ENCODE peak calls at places on chromosomes 1 and 21, in four cellular contexts. N is WTC11, D is K562, S is HepG2. R is an unnamed sample.

GRCh38 chr21:32611471-32611997 is 643 bp downstream of the CFAP298 start:
- DNase-seq in N (no peak), D (peak), S (no peak), R (peak)

GRCh38 chr21:35149698-35150097 is 100.6 kb upstream of the RUNX1 start:
- DNase-seq in N (no peak), D (no peak), S (no peak), R (no peak)

GRCh38 chr21:18493420-18493819 is 89.8 kb upstream of the TMPRSS15 start:
- DNase-seq in N (no peak), D (no peak), S (no peak), R (no peak)

GRCh38 chr1:33624991-33625870 is 152.8 kb downstream of the ZSCAN20 start:
- DNase-seq in N (peak), D (peak), S (peak), R (peak)

GRCh38 chr1:221887091-221887746 is 145.3 kb upstream of the DUSP10 start:
- DNase-seq in N (no peak), D (peak), S (peak), R (peak)

GRCh38 chr1:114558548-114558947 is 22.9 kb downstream of the BCAS2 start:
- DNase-seq in N (no peak), D (no peak), S (peak), R (peak)

GRCh38 chr1:235075121-235075954 is 53.3 kb downstream of the TOMM20 start:
- DNase-seq in N (no peak), D (no peak), S (peak), R (no peak)

GRCh38 chr1:13801232-13801631 is 101.2 kb downstream of the PRDM2 start:
- DNase-seq in N (no peak), D (no peak), S (no peak), R (no peak)

GRCh38 chr1:51032936-51033335 is 62.9 kb downstream of the CDKN2C start:
- DNase-seq in N (no peak), D (no peak), S (no peak), R (no peak)

DNA sequence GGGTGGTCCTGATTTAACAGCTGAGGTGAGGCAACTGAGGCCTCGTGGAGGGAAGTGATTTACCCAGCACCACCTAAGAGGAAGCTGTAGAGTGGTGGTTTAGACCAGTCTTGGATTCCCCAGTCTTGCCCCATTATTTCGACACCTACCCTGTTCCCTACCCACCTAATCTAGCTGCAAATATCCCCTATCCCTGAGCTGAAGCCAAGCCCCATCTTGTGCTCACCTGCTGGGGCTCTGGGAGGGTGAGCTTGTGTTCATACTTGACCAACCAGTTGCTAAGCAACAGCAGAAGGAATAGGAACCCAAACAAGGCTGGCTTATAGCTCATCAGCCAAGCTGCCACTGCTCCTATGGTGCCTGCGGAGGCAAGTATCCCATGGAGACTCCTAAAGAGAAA is 2.0 kb downstream of the TEX46 start:
- DNase-seq in N (no peak), D (no peak), S (no peak), R (no peak)
- TF ChIP-seq ELF4 in N (no peak), D (no peak), S (no peak), R (no peak)

DNA sequence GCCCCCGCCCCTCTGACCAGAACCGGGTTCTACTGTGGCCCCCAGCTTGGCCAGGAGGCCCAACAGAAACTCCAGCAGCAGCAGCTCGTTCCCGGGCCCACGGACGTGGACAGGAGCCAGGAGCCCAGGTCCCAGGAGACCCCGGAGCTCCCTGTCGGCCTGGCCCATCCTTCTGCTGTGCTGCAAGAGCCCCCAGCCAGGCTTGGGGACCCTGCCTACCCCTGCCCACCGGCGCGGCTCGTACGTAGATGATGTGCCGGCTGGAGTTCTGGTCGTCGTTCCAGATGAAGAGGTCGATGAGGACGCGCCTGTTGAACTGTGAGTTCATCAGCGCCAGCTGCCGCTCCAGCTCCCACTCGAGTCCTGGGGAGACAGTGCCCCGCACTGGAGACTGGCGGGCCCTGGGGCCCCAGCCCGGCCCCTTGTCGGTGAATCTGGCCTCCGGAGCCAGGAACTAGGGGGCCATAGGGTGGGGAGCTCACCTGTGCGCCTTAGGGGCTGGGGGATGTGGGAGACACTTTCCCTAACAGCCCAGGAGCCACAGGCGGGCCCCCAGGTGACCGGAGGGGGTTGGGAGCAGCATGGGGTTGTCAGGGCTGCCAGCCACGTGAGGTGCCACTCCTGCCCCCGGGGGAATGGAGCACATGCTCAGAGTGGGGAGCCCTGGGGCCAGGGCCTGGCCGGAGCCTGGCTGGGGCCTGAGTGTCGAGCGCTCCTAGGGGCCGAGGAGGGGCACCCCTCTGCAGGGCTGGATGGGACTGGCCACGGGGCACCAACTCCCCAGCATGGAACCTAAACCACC is 19.6 kb downstream of the PRXL2B start:
- DNase-seq in N (peak), D (no peak), S (no peak), R (no peak)
- TF ChIP-seq ELF4 in N (no peak), D (no peak), S (no peak), R (no peak)

DNA sequence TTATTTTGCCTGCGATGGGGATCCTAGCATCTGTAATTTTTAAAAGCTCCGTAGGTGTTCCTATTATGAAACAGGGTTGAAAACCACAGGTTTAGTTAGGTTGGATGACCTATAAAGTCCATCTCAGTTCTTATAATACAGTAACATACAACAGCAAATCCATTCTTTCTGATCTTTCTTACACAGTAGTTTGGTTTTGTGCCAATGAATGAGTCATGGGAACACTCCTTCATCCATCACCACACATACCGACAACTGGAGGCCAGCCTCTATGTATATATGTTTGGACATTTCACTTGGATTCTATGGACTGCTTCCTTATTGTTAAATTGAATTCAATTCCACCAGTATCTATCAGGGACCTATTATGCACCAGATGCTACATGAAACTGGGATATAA is 118.4 kb upstream of the L1TD1 start:
- DNase-seq in N (no peak), D (peak), S (peak), R (no peak)
- TF ChIP-seq ELF4 in N (no peak), D (no peak), S (no peak), R (no peak)

DNA sequence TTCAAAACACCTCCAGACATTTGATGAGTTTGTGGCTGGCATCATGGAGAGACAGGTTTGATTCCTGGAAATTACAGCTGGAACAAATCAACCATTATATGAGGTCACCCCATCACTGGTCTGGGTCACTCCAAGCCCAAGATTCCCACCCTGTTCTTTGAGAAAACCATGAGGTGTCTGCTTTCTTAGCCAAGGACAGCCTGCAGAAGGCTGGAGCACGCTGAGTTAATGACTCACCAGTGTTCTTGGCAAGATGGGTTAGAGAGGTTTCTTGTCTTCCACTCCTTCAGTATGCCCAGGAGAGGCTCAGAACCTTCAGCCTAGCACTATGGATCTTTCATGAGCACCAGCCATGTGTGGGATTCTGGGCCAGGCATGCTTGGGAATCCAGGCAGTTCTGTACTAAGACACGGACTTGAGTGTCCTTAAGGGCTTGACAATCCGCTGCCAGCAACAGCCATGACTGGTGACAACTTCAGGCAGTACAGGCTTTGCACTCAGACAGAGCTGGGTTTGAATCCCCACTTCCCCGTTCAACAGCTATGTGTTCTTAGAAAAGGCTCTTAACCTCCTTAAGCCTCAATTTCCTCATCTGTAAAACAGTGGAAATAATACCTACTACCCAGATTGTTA is 43.9 kb downstream of the GRHL3 start:
- DNase-seq in N (no peak), D (no peak), S (no peak), R (no peak)
- TF ChIP-seq ELF4 in N (no peak), D (no peak), S (no peak), R (no peak)

GRCh38 chr1:18109756-18110597 is 2.4 kb downstream of the IGSF21 start:
- DNase-seq in N (peak), D (peak), S (no peak), R (peak)
- TF ChIP-seq ELF4 in N (no peak), D (no peak), S (no peak), R (no peak)

DNA sequence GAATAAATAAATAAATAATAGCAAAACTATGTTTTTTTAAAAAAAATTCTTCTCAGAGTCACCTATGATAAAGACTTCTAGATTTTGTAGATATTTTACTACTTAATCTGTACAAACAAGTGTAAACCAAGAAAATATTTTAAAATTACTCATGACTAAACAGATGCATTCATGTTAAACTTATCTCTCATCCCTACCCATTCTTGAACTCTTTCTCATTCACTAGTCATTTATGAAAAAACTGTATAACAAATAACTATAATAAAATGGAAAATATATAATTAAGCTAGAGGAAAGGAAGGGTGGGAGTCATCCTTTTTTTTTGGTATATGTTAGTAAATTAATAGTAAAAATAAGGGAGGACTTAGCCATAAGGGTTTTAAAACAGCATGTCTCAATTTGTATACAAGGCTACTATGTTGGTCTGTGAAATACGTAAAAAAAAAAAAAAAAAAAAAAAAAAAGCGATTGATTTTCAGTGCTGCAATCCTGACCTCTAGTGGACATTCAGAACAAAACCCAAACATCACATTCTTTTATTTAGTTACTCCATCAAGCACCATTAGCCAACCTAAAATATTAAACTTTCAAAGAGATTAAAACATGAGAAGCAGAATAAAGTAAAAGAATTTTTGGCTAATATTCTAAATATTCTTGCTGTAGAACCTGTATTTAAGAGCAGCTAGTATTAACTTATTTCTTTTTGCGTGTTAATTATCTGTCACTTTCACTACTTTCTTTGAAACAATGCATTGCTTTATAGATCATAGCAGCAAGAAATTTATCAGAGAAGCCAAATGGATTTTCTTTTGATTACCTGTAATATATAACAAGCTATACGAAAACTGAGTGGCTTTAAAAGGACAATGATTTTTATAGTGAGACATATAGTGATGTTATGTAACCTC is 255.8 kb upstream of the CACYBP start:
- DNase-seq in N (no peak), D (peak), S (peak), R (peak)
- TF ChIP-seq ELF4 in N (no peak), D (no peak), S (no peak), R (no peak)

GRCh38 chr1:160260436-160261382 is 1.6 kb downstream of the DCAF8 start:
- DNase-seq in N (no peak), D (no peak), S (peak), R (peak)

GRCh38 chr1:160258177-160258798 is 4.1 kb downstream of the DCAF8 start:
- DNase-seq in N (no peak), D (no peak), S (no peak), R (no peak)

GRCh38 chr1:160264795-160265307 is 2.5 kb upstream of the DCAF8 start:
- DNase-seq in N (no peak), D (no peak), S (no peak), R (no peak)

GRCh38 chr1:160261878-160262794 is at the start of gene DCAF8:
- DNase-seq in N (peak), D (peak), S (peak), R (peak)

GRCh38 chr1:160261526-160261877 is 847 bp downstream of the DCAF8 start:
- DNase-seq in N (no peak), D (peak), S (peak), R (peak)
- TF ChIP-seq ELF4 in N (no peak), D (no peak), S (no peak), R (no peak)

DNA sequence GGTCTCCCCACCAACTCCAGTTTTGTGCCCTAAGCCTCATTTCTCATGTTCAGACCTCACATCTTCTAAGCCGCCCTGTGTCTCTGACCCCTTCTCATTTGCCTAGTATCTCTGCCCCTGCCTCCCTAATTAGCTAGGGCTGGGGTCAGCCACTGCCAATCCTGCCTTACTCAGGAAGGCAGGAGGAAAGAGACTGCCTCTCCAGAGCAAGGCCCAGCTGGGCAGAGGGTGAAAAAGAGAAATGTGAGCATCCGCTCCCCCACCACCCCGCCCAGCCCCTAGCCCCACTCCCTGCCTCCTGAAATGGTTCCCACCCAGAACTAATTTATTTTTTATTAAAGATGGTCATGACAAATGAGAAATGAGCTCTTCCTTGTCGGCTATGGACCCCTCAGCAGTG is 11.4 kb downstream of the ADAMTSL4 start:
- DNase-seq in N (no peak), D (no peak), S (no peak), R (no peak)
- TF ChIP-seq ELF4 in N (no peak), D (no peak), S (no peak), R (no peak)

GRCh38 chr1:21913258-21913657 is 23.9 kb downstream of the HSPG2 start:
- DNase-seq in N (peak), D (no peak), S (no peak), R (no peak)
- TF ChIP-seq ELF4 in N (no peak), D (no peak), S (no peak), R (no peak)

R was measured in HEK293T.